ENCODE peak calls at places on chromosomes 3 and 15, in ten cellular contexts. B is GM12865; G is fibroblast of lung; S is esophagus squamous epithelium; F is SJCRH30; Z is neuronal stem cell; E is AG09319; W is activated CD4-positive, alpha-beta T cell treated with anti-CD3 and anti-CD28 coated beads, Interleukin-2, amount 10 ng/mL, durations not matched to agents 7 days and 5 days; H is CD4-positive, CD25-positive, alpha-beta regulatory T cell; R is NCI-H345. L is an unnamed sample.

GRCh38 chr3:109702252-109702651 is 364.9 kb upstream of the DPPA4 start:
- DNase-seq in B (peak; percentile 7), G (peak; percentile 73), S (no peak), F (peak; percentile 25), Z (no peak), E (no peak), W (peak; percentile 25), H (no peak), R (no peak), L (no peak)

GRCh38 chr3:120425877-120426276 is 24.9 kb downstream of the FSTL1 start:
- DNase-seq in B (no peak), G (peak; percentile 91), S (no peak), F (no peak), Z (no peak), E (peak; percentile 86), W (no peak), H (no peak), R (no peak), L (no peak)

GRCh38 chr15:95127356-95127755 is 896.0 kb downstream of the MCTP2 start:
- DNase-seq in B (no peak), G (no peak), S (no peak), F (no peak), Z (no peak), E (no peak), W (no peak), H (no peak), R (no peak), L (no peak)

GRCh38 chr3:46538803-46539442 is 27.2 kb downstream of the LRRC2 start:
- DNase-seq in B (peak; percentile 97), G (peak; percentile 77), S (peak; percentile 28), F (no peak), Z (no peak), E (no peak), W (peak; percentile 91), H (peak; percentile 82), R (no peak), L (peak; percentile 23)

GRCh38 chr3:189167027-189167766 is 4.6 kb upstream of the TPRG1 start:
- DNase-seq in B (no peak), G (no peak), S (no peak), F (no peak), Z (no peak), E (no peak), W (no peak), H (no peak), R (no peak), L (no peak)

GRCh38 chr3:11005686-11006256 is 13.2 kb downstream of the SLC6A1 start:
- DNase-seq in B (no peak), G (no peak), S (no peak), F (no peak), Z (no peak), E (no peak), W (no peak), H (no peak), R (no peak), L (no peak)

GRCh38 chr3:17070560-17070959 is 185.8 kb downstream of the PLCL2 start:
- DNase-seq in B (no peak), G (peak; percentile 69), S (no peak), F (peak; percentile 54), Z (no peak), E (no peak), W (no peak), H (no peak), R (peak; percentile 59), L (no peak)

GRCh38 chr15:57550640-57551039 is 41.1 kb upstream of the MYZAP start:
- DNase-seq in B (no peak), G (no peak), S (no peak), F (no peak), Z (no peak), E (no peak), W (no peak), H (no peak), R (no peak), L (no peak)

GRCh38 chr15:59105839-59106238 is 893 bp downstream of the CCNB2 start:
- DNase-seq in B (peak; percentile 10), G (no peak), S (no peak), F (no peak), Z (no peak), E (no peak), W (no peak), H (no peak), R (no peak), L (no peak)